ENCODE peak calls at places on chromosomes 1 and 21, in nine cellular contexts. V is suprapubic skin, T is lower lobe of right lung, S is AG04450, C is bronchial epithelial cell, E is neural progenitor cell, H is mesothelial cell of epicardium, Z is RWPE1, M is dorsolateral prefrontal cortex. D is an unnamed sample.

GRCh38 chr1:157105988-157106812 is 6.6 kb upstream of the ETV3L start:
- DNase-seq in S (peak; percentile 70), Z (peak; percentile 59), H (no peak), T (peak; percentile 63), E (no peak), V (peak; percentile 59), M (peak; percentile 40), C (peak; percentile 78), D (peak; percentile 74)

GRCh38 chr1:61135286-61135685 is 52.9 kb downstream of the NFIA start:
- DNase-seq in T (no peak), S (no peak), H (no peak), M (no peak), V (no peak), Z (no peak), C (no peak), E (no peak), D (no peak)

GRCh38 chr21:41639336-41639735 is 127.5 kb downstream of the RIPK4 start:
- DNase-seq in T (no peak), C (no peak), V (no peak), E (no peak), H (no peak), Z (no peak), M (no peak), S (no peak), D (no peak)

GRCh38 chr1:203325418-203326091 is 20.2 kb downstream of the BTG2 start:
- DNase-seq in E (peak; percentile 84), M (peak; percentile 69), T (peak; percentile 74), Z (no peak), V (peak; percentile 80), C (no peak), S (no peak), H (no peak), D (no peak)

GRCh38 chr1:159000627-159001026 is 9.1 kb upstream of the IFI16 start:
- DNase-seq in Z (peak; percentile 87), H (peak; percentile 48), T (peak; percentile 59), C (peak; percentile 95), E (peak; percentile 48), S (peak; percentile 85), V (peak; percentile 95), M (peak; percentile 74), D (peak; percentile 97)

GRCh38 chr1:54018635-54019034 is 649 bp upstream of the LDLRAD1 start:
- DNase-seq in T (no peak), S (no peak), E (no peak), C (no peak), Z (no peak), M (no peak), V (no peak), H (no peak), D (no peak)

GRCh38 chr1:180198186-180198585 is 31.9 kb upstream of the LHX4 start:
- DNase-seq in S (no peak), T (no peak), Z (peak; percentile 34), H (no peak), E (peak; percentile 84), M (no peak), V (no peak), C (peak; percentile 56), D (no peak)

GRCh38 chr1:38598118-38598517 is 261.5 kb downstream of the RRAGC start:
- DNase-seq in V (no peak), E (no peak), S (no peak), H (no peak), T (no peak), M (no peak), Z (no peak), C (no peak), D (no peak)

GRCh38 chr1:8197493-8198282 is 120.2 kb upstream of the SLC45A1 start:
- DNase-seq in T (peak; percentile 77), C (peak; percentile 90), Z (peak; percentile 95), M (no peak), S (peak; percentile 91), E (no peak), V (no peak), H (peak; percentile 52), D (peak; percentile 96)

GRCh38 chr1:50080904-50081586 is 27.7 kb upstream of the ELAVL4 start:
- DNase-seq in S (no peak), Z (no peak), T (no peak), M (no peak), V (no peak), H (no peak), E (no peak), C (peak; percentile 10), D (no peak)

GRCh38 chr21:15443740-15444117 is 286.1 kb upstream of the USP25 start:
- DNase-seq in Z (no peak), T (no peak), E (no peak), C (no peak), V (no peak), M (no peak), S (no peak), H (no peak), D (no peak)

GRCh38 chr1:205211839-205212241 is 338 bp upstream of the DSTYK start:
- DNase-seq in T (no peak), E (no peak), C (no peak), M (no peak), V (no peak), H (no peak), S (no peak), Z (no peak), D (no peak)

GRCh38 chr1:111471012-111471411 is 2.8 kb upstream of the C1orf162 start:
- DNase-seq in M (no peak), Z (no peak), H (no peak), C (no peak), S (no peak), E (no peak), V (no peak), T (peak; percentile 80), D (no peak)

GRCh38 chr1:4657920-4658585 is 3.6 kb downstream of the AJAP1 start:
- DNase-seq in T (no peak), S (no peak), M (peak; percentile 81), E (peak; percentile 18), C (no peak), V (no peak), Z (no peak), H (no peak), D (no peak)

GRCh38 chr1:150619576-150620509 is 9.6 kb downstream of the ENSA start:
- DNase-seq in E (no peak), T (no peak), C (peak; percentile 88), M (no peak), Z (peak; percentile 62), S (no peak), H (no peak), V (no peak), D (peak; percentile 85)

GRCh38 chr1:98028800-98029199 is 108.0 kb upstream of the DPYD start:
- DNase-seq in S (no peak), V (no peak), M (no peak), T (no peak), Z (no peak), H (no peak), E (no peak), C (no peak), D (no peak)

GRCh38 chr21:26769613-26770188 is 75.5 kb downstream of the ADAMTS1 start:
- DNase-seq in Z (peak; percentile 18), T (no peak), M (no peak), S (peak; percentile 20), C (peak; percentile 43), E (peak; percentile 33), H (no peak), V (no peak), D (peak; percentile 83)
- TF ChIP-seq CTCF in Z (peak; percentile 61), T (peak; percentile 59), M (peak; percentile 92), S (peak; percentile 66), C (peak; percentile 40), E (peak; percentile 68), H (peak; percentile 73), V (peak; percentile 10), D (peak; percentile 60)

GRCh38 chr1:177571076-177571475 is 398.8 kb downstream of the SEC16B start:
- DNase-seq in C (no peak), M (no peak), H (no peak), S (no peak), E (no peak), V (no peak), Z (no peak), T (no peak), D (no peak)

GRCh38 chr1:177569476-177569875 is 398.7 kb downstream of the BRINP2 start:
- DNase-seq in V (no peak), S (no peak), E (no peak), C (peak; percentile 18), Z (no peak), M (no peak), T (no peak), H (no peak), D (peak; percentile 57)

GRCh38 chr1:177568702-177569101 is 397.9 kb downstream of the BRINP2 start:
- DNase-seq in E (peak; percentile 65), Z (no peak), H (no peak), M (no peak), S (no peak), C (peak; percentile 1), T (no peak), V (no peak), D (no peak)

GRCh38 chr1:177566495-177566894 is 395.7 kb downstream of the BRINP2 start:
- DNase-seq in H (no peak), Z (no peak), S (no peak), T (no peak), V (no peak), M (no peak), E (no peak), C (no peak), D (no peak)

GRCh38 chr1:177567393-177567792 is 396.6 kb downstream of the BRINP2 start:
- DNase-seq in M (no peak), E (peak; percentile 30), Z (peak; percentile 27), H (no peak), C (peak; percentile 35), S (peak; percentile 0), V (no peak), T (no peak), D (peak; percentile 14)
- TF ChIP-seq CTCF in M (no peak), E (peak; percentile 39), Z (peak; percentile 7), H (peak; percentile 25), C (peak; percentile 54), S (peak; percentile 51), V (no peak), T (no peak), D (peak; percentile 56)

DNA sequence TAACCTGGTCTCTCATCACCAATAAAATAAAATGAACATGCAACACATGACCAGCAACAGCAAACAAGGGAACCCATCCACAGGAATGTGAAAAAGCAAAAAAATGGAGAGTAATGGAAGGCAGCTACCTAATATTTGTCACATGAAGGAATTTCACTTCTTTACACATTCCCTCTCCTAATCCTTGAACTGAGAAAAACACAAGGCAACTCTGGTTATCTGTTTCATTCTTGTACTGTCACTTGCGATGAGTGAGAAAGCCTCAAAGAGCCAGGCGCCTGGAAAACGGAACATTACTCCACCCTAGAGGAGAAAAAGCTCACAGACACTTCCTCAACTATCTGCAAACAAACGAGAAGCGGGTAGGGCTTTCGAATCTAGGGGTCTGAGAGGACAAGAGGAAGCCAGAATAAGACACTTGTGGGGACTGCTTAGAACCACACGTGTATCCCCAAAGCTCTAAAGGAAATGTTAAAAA is 13.8 kb downstream of the HSF2BP start:
- DNase-seq in C (peak; percentile 84), E (peak; percentile 66), H (no peak), V (no peak), T (no peak), S (peak; percentile 42), M (no peak), Z (peak; percentile 49), D (peak; percentile 84)
- TF ChIP-seq CTCF in C (peak; percentile 73), E (peak; percentile 51), H (peak; percentile 2), V (peak; percentile 36), T (peak; percentile 53), S (peak; percentile 76), M (peak; percentile 15), Z (peak; percentile 67), D (peak; percentile 70)

GRCh38 chr1:31296486-31297272 is at the start of the genes SNRNP40 and ZCCHC17:
- DNase-seq in E (peak; percentile 99), Z (peak; percentile 99), H (peak; percentile 91), M (peak; percentile 94), T (peak; percentile 94), C (peak; percentile 100), V (peak; percentile 98), S (peak; percentile 95), D (peak; percentile 99)
- TF ChIP-seq CTCF in E (peak; percentile 15), Z (no peak), H (no peak), M (no peak), T (peak; percentile 26), C (peak; percentile 24), V (no peak), S (no peak), D (peak; percentile 27)

D was measured in fibroblast of the aortic adventitia.